ENCODE peak calls at places on chromosomes 13 and 19, in seven cellular contexts. T is fibroblast of pulmonary artery, V is fibroblast of the aortic adventitia, P is hepatocyte, B is GM12865, U is Panc1, I is MCF 10A. C is an unnamed sample.

GRCh38 chr19:18588611-18589379 is at the start of gene REX1BD:
- DNase-seq in T (peak; percentile 77), V (peak; percentile 78), P (peak; percentile 90), B (peak; percentile 95), U (no peak), I (peak; percentile 72), C (peak; percentile 85)

GRCh38 chr13:66689628-66690027 is 540.5 kb downstream of the PCDH9 start:
- DNase-seq in T (peak; percentile 71), V (peak; percentile 37), P (peak; percentile 26), B (no peak), U (no peak), I (peak; percentile 19), C (no peak)

GRCh38 chr19:40717880-40718773 is 1.2 kb downstream of the ITPKC start:
- DNase-seq in T (peak; percentile 23), V (no peak), P (peak; percentile 49), B (no peak), U (no peak), I (peak; percentile 56), C (no peak)

GRCh38 chr19:56639217-56639616 is 3.7 kb upstream of the SMIM17 start:
- DNase-seq in T (peak; percentile 22), V (peak; percentile 1), P (no peak), B (peak; percentile 5), U (no peak), I (peak; percentile 16), C (no peak)

GRCh38 chr19:50204811-50205675 is 1.6 kb downstream of the MYH14 start:
- DNase-seq in T (no peak), V (no peak), P (peak; percentile 96), B (no peak), U (no peak), I (no peak), C (no peak)

GRCh38 chr19:4322942-4323665 is 15.5 kb downstream of the STAP2 start:
- DNase-seq in T (no peak), V (no peak), P (no peak), B (no peak), U (no peak), I (no peak), C (no peak)

GRCh38 chr19:32702010-32702409 is 10.4 kb downstream of the NUDT19 start:
- DNase-seq in T (no peak), V (no peak), P (peak; percentile 49), B (no peak), U (no peak), I (no peak), C (no peak)

GRCh38 chr19:34373601-34374288 is 8.7 kb downstream of the GPI start:
- DNase-seq in T (no peak), V (no peak), P (no peak), B (no peak), U (no peak), I (no peak), C (no peak)

GRCh38 chr19:51158474-51159129 is 16.5 kb downstream of the SIGLEC7 start:
- DNase-seq in T (peak; percentile 42), V (peak; percentile 23), P (peak; percentile 47), B (peak; percentile 66), U (peak; percentile 33), I (peak; percentile 37), C (peak; percentile 79)

GRCh38 chr19:4823577-4823976 is 7.9 kb downstream of the TICAM1 start:
- DNase-seq in T (no peak), V (no peak), P (no peak), B (no peak), U (no peak), I (no peak), C (no peak)

GRCh38 chr13:25752957-25753540 is 298.8 kb downstream of the SHISA2 start:
- DNase-seq in T (peak; percentile 78), V (peak; percentile 94), P (peak; percentile 45), B (no peak), U (no peak), I (peak; percentile 88), C (no peak)

GRCh38 chr13:30058429-30058828 is 208.0 kb upstream of the UBL3 start:
- DNase-seq in T (no peak), V (no peak), P (no peak), B (no peak), U (no peak), I (no peak), C (no peak)

GRCh38 chr13:30061217-30061616 is 210.8 kb upstream of the UBL3 start:
- DNase-seq in T (no peak), V (no peak), P (no peak), B (no peak), U (no peak), I (no peak), C (no peak)

GRCh38 chr13:30065181-30065580 is 214.8 kb upstream of the UBL3 start:
- DNase-seq in T (no peak), V (no peak), P (no peak), B (no peak), U (no peak), I (no peak), C (no peak)

DNA sequence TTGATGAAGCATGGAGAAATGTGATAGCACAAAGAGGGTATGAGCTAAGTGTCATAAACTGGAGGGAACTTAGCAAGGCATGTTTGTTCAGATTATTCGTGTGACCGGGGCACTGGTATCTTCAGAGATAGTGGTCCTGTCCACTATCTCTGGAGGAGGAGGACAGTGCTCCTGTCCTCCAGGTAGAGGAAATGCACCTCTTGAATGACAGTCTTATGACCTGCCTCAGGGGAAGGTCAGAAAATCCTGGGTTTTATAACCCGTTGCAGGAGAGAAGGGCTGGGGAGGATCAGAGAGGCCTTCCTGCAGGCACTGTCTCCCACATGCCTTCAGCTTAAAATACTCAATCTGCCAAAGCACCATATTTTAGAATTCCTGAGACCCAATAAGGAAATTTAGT is 213.5 kb upstream of the UBL3 start:
- DNase-seq in T (no peak), V (no peak), P (no peak), B (no peak), U (no peak), I (no peak), C (no peak)
- TF ChIP-seq CTCF in T (no peak), V (no peak), P (no peak), B (no peak), U (no peak), I (no peak), C (no peak)

GRCh38 chr13:112731667-112732616 is 42.1 kb downstream of the ATP11A start:
- DNase-seq in T (no peak), V (no peak), P (no peak), B (no peak), U (no peak), I (no peak), C (no peak)

GRCh38 chr13:112732679-112733078 is 42.8 kb downstream of the ATP11A start:
- DNase-seq in T (no peak), V (no peak), P (no peak), B (no peak), U (no peak), I (no peak), C (no peak)

GRCh38 chr13:112733112-112733511 is 43.3 kb downstream of the ATP11A start:
- DNase-seq in T (no peak), V (no peak), P (no peak), B (no peak), U (no peak), I (no peak), C (no peak)

GRCh38 chr13:112734696-112735547 is 45.1 kb downstream of the ATP11A start:
- DNase-seq in T (no peak), V (no peak), P (no peak), B (no peak), U (no peak), I (no peak), C (no peak)

DNA sequence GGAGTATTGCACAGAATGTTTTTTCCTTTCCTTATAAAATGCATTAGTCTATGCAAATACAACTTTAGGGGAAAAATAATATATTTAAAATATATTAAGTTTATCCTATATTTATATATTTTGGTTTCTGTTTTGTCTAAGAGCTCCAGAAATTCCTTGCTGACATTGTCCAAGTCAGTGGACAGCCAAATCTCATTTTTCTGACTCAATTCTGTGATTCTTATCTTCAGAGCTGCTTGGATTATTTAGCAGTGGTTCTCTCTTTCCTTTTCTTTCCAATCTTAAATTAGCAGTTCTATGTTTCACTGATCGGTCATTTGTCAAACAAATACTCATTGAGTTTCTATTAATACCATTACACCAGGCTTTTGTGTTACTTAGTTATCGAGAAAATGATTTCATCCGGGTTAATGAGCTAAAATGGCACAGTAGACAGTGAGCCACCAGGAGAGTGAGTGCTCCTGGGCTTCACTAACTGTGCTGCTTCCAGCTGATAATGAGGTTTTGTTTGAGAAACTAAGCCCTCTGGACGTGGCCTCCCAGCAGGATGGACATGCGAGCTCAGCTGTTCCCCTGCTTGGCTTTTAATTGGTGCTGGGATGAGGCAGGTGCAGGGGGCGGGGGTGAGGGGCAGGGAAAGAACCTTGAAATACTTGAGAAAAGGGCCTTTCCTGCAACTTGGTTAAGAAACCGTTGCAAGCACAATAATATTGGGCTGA is 44.0 kb downstream of the ATP11A start:
- DNase-seq in T (no peak), V (peak; percentile 54), P (no peak), B (no peak), U (no peak), I (no peak), C (no peak)
- TF ChIP-seq CTCF in T (no peak), V (no peak), P (no peak), B (no peak), U (no peak), I (no peak), C (no peak)

DNA sequence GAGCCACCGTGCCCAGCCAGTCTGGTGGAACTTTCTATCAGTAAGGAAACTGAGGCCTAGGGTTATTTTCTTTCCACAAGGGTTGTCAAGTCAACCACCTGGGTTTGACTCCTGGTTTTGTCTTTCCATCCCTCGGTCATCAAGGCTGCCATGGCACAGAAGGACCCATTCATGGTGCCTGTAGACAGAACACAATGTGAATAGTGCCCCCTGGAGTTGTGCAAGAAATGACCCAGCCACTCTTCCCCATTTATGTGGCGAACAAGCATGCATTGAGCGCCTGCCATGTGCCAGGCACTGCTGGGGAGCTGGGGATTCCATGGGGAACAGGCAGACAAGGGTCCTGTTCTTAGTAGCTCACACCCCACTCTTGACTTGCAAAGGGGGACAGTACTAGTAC is 4.1 kb downstream of the SMARCA4 start:
- DNase-seq in T (no peak), V (no peak), P (no peak), B (no peak), U (no peak), I (no peak), C (no peak)
- TF ChIP-seq CTCF in T (no peak), V (no peak), P (no peak), B (peak; percentile 8), U (no peak), I (no peak), C (no peak)

GRCh38 chr19:11141937-11142527 is 13.6 kb downstream of the SPC24 start:
- DNase-seq in T (no peak), V (no peak), P (no peak), B (no peak), U (no peak), I (peak; percentile 48), C (no peak)
- TF ChIP-seq CTCF in T (no peak), V (no peak), P (peak; percentile 18), B (no peak), U (no peak), I (peak; percentile 18), C (no peak)

DNA sequence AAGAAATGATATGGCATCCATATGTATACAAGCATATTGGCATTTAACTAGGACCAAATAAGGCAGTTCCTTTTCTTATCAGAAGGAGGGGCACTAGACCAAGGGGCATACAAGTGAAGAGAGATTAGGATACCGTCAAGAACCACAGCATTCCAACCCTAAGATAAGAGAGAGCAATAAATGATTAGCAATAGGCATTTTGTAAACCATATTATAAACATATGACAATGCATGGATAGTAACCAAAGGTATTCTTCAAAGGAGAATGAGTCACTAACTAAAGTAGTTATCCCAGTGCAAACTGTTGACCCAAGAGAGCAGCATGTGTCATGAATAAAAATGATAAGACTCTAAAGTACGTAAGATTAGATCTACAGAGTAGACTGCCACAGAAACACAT is 500.9 kb upstream of the HTR2A start:
- DNase-seq in T (no peak), V (peak; percentile 80), P (peak; percentile 39), B (no peak), U (no peak), I (peak; percentile 21), C (no peak)
- TF ChIP-seq CTCF in T (no peak), V (no peak), P (no peak), B (no peak), U (no peak), I (no peak), C (no peak)

GRCh38 chr19:45395524-45396388 is 9.1 kb downstream of the PPP1R13L start:
- DNase-seq in T (no peak), V (no peak), P (no peak), B (no peak), U (no peak), I (no peak), C (peak; percentile 57)
- TF ChIP-seq CTCF in T (no peak), V (no peak), P (no peak), B (no peak), U (no peak), I (no peak), C (no peak)

C was measured in endothelial cell.